ENCODE peak calls at places on chromosomes 4 and X, in five cellular contexts. R, M, H, F and B are unnamed samples.

GRCh38 chr4:33724685-33725084 is 2519.6 kb downstream of the ARAP2 start:
- DNase-seq in R (no peak), M (no peak), H (no peak), F (no peak), B (no peak)

GRCh38 chrX:2710041-2710471 is 19.0 kb downstream of the CD99 start:
- DNase-seq in R (peak; percentile 26), M (peak; percentile 51), H (no peak), F (peak; percentile 44), B (no peak)

GRCh38 chr4:57102050-57102564 is 8.1 kb downstream of the IGFBP7 start:
- DNase-seq in R (peak; percentile 47), M (no peak), H (no peak), F (no peak), B (no peak)

GRCh38 chr4:48329976-48330375 is 11.4 kb upstream of the SLAIN2 start:
- DNase-seq in R (no peak), M (no peak), H (no peak), F (no peak), B (no peak)

GRCh38 chr4:39045791-39046221 is 13.6 kb upstream of the TMEM156 start:
- DNase-seq in R (no peak), M (no peak), H (no peak), F (no peak), B (no peak)

GRCh38 chr4:141079393-141079930 is 53.8 kb downstream of the RNF150 start:
- DNase-seq in R (no peak), M (no peak), H (no peak), F (no peak), B (no peak)

GRCh38 chrX:10242036-10242435 is 85.3 kb downstream of the CLCN4 start:
- DNase-seq in R (no peak), M (no peak), H (no peak), F (no peak), B (no peak)

GRCh38 chr4:29927895-29928294 is 792.3 kb upstream of the PCDH7 start:
- DNase-seq in R (no peak), M (peak; percentile 4), H (no peak), F (no peak), B (no peak)

GRCh38 chrX:34849371-34849770 is 93.2 kb upstream of the FAM47B start:
- DNase-seq in R (no peak), M (no peak), H (no peak), F (no peak), B (no peak)

GRCh38 chr4:126238010-126238409 is 923.3 kb downstream of the FAT4 start:
- DNase-seq in R (no peak), M (no peak), H (no peak), F (no peak), B (no peak)

GRCh38 chrX:71636438-71637252 is 18.3 kb upstream of the CXCR3 start:
- DNase-seq in R (peak; percentile 21), M (no peak), H (no peak), F (no peak), B (no peak)

GRCh38 chr4:152572417-152573086 is 36.7 kb upstream of the FBXW7 start:
- DNase-seq in R (no peak), M (no peak), H (no peak), F (no peak), B (no peak)

GRCh38 chr4:159229164-159229563 is 126.3 kb downstream of the RAPGEF2 start:
- DNase-seq in R (no peak), M (no peak), H (no peak), F (no peak), B (no peak)

GRCh38 chrX:3743821-3744439 is 30.5 kb upstream of the PRKX start:
- DNase-seq in R (peak; percentile 9), M (no peak), H (no peak), F (no peak), B (no peak)

GRCh38 chr4:165600959-165601674 is 222.3 kb downstream of the CPE start:
- DNase-seq in R (no peak), M (no peak), H (no peak), F (no peak), B (no peak)

GRCh38 chr4:108775921-108776320 is 13.1 kb upstream of the ETNPPL start:
- DNase-seq in R (no peak), M (no peak), H (no peak), F (no peak), B (no peak)

GRCh38 chr4:56612282-56612681 is 68.8 kb downstream of the HOPX start:
- DNase-seq in R (no peak), M (no peak), H (no peak), F (no peak), B (no peak)

GRCh38 chr4:153471691-153472080 is 5.5 kb downstream of the TMEM131L start:
- DNase-seq in R (no peak), M (no peak), H (no peak), F (no peak), B (no peak)

GRCh38 chr4:134773497-134774000 is 572.0 kb upstream of the PABPC4L start:
- DNase-seq in R (no peak), M (no peak), H (no peak), F (no peak), B (no peak)

GRCh38 chr4:81565137-81565870 is 93.6 kb upstream of the RASGEF1B start:
- DNase-seq in R (peak; percentile 82), M (no peak), H (peak; percentile 81), F (peak; percentile 83), B (no peak)
- H3K4me3 ChIP-seq in R (no peak overlapping the region), M (no peak overlapping the region), H (peak overlapping the region; percentile 13), F (no peak overlapping the region), B (no peak overlapping the region)

DNA sequence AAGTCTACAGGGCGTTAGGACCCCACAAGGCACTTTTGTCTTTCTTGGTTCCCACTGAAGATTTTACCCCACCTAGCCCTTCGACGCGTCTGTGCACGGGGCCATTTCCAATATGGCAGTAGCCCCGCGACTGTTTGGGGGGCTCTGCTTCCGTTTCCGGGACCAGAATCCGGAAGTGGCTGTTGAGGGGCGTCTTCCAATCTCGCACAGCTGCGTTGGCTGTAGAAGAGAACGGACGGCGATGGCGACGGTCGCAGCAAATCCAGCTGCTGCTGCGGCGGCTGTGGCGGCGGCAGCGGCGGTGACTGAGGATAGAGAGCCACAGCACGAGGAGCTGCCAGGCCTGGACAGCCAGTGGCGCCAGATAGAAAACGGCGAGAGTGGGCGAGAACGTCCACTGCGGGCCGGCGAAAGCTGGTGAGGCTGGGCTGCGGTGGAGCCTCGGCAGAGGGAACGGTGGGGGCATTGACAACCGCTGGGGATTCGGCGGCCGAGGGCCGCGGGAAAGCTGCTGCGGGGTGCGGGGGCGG is at the start of gene USP11:
- DNase-seq in R (peak; percentile 50), M (no peak), H (peak; percentile 38), F (no peak), B (no peak)
- TF ChIP-seq POLR2AphosphoS5 in R (peak; percentile 17), M (no peak), H (peak; percentile 85), F (peak; percentile 93), B (no peak)

GRCh38 chrX:136780738-136781137 is at the start of gene ARHGEF6:
- DNase-seq in R (peak; percentile 38), M (no peak), H (no peak), F (no peak), B (no peak)

GRCh38 chrX:136778020-136778419 is 2.7 kb downstream of the ARHGEF6 start:
- DNase-seq in R (no peak), M (no peak), H (no peak), F (no peak), B (no peak)

GRCh38 chrX:136780241-136780640 is 491 bp downstream of the ARHGEF6 start:
- DNase-seq in R (no peak), M (no peak), H (no peak), F (no peak), B (no peak)

GRCh38 chrX:136778914-136779313 is 1.8 kb downstream of the ARHGEF6 start:
- DNase-seq in R (no peak), M (no peak), H (no peak), F (no peak), B (no peak)

DNA sequence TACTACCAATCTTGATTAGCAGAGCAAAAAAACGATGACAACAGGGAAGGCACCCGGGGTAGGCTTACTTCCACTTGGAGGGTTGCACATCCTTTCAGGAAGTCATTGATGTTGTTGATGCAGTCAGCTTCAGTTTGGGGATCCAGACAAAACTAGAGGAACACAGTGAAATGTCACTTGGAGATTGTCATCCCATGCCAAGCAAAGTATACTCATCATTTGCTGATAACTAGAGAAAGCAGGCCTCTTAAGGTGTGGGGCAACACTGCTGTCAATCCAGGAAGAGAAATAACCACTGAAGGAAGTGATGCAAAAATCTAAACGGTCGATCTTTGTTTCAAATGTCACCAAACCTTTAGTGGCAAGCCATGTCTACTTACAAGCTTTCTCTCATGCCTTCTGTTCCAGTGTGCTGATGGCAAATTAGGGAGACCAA is 1.4 kb downstream of the ARHGEF6 start:
- DNase-seq in R (no peak), M (no peak), H (no peak), F (no peak), B (no peak)
- H3K4me3 ChIP-seq in R (no peak overlapping the region), M (no peak overlapping the region), H (no peak overlapping the region), F (peak overlapping the region; percentile 27), B (peak overlapping the region; percentile 33)

GRCh38 chrX:12988797-12989196 is 13.9 kb downstream of the TMSB4X start:
- DNase-seq in R (no peak), M (peak; percentile 60), H (peak; percentile 63), F (no peak), B (no peak)
- TF ChIP-seq POLR2AphosphoS5 in R (no peak), M (no peak), H (peak; percentile 75), F (no peak), B (peak; percentile 41)

DNA sequence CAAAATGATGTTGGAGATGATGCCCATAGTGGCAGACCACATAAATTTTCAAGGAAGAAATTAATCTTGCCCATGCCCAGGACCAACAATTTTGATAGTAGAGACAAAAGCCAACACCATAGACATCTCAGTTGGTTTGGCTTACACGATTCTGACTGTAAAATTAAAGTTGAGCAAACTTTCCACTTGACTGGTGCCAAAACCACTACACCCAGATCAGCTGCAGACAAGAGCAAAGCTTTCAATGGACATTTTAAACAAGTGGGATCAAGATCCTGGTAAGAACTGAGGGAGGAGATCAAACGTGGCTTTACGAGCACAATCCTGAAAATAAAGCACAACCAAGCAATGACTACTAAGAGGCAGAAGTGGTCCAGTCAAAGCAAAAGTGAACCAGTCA is 90.7 kb downstream of the PAPSS1 start:
- DNase-seq in R (no peak), M (no peak), H (no peak), F (no peak), B (no peak)
- H3K4me3 ChIP-seq in R (no peak overlapping the region), M (no peak overlapping the region), H (no peak overlapping the region), F (no peak overlapping the region), B (no peak overlapping the region)

GRCh38 chr4:2515835-2516550 is 20.5 kb upstream of the FAM193A start:
- DNase-seq in R (no peak), M (no peak), H (peak; percentile 79), F (no peak), B (no peak)
- TF ChIP-seq POLR2AphosphoS5 in R (no peak), M (no peak), H (no peak), F (no peak), B (no peak)

DNA sequence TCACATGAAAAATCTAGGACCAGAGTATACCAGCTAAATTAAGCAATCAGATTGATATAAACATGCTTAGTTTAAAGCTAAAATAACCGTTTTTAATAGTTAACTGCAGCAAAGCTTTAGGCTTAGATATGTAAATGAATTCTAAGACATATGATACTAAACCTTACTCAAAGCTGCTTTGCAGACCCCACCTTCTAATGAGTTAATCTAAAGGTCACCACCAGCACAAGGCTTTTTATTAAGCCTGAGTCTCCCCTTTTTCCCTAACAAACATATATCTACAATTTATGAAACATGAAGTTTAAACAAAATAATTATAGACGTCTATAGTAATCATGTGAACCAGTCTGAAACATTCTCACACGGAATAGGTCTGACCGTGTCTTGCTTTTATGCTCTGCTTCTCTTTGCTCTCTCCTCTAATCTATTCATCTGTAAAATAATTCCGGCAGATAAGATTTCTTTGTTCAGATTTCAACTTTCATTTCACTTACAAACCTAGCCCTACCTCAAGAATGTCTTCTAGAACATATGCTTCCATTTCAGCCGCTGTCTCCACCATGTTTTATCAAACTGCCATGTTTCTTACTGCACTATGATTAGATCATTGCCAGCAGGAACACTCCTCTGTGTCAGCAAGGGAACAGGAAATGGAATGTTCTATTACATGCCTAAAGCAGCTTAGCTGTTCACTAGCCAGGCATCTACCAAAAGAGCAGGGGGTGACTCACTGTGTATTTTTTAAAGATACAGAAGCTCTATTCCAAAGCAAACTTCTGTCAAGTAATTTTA is 35.9 kb downstream of the ANKRD17 start:
- DNase-seq in R (peak; percentile 46), M (peak; percentile 83), H (peak; percentile 52), F (no peak), B (no peak)
- H3K4me3 ChIP-seq in R (peak overlapping the region; percentile 35), M (peak overlapping the region; percentile 68), H (peak overlapping the region; percentile 46), F (peak overlapping the region; percentile 35), B (peak overlapping the region; percentile 41)